ENCODE peak calls at places on chromosomes 7 and 10, in eight cellular contexts. One of them, this sample, is unnamed.

GRCh38 chr7:1239455-1240295 is 7.0 kb downstream of the UNCX start:
- DNase-seq in activated T-helper 2 cell treated with anti-CD3 and anti-CD28 coated beads, Interferon-gamma antibody, Interleukin-2, Interleukin-4, amounts not matched to agents 10 μg/mL and 5 μg/mL and 100 μg/mL, durations not matched to agents 14 hours and 24 hours and 36 hours: no peak
- DNase-seq in MM.1S: no peak
- DNase-seq in activated CD4-positive, alpha-beta T cell treated with anti-CD3 and anti-CD28 coated beads for 24 hours: no peak
- DNase-seq in bronchial epithelial cell: no peak
- DNase-seq in GM03348: no peak
- DNase-seq in left ventricle myocardium inferior: no peak
- DNase-seq in NCI-H774: no peak
- DNase-seq in this sample: no peak

GRCh38 chr10:25113231-25114035 is 61.4 kb upstream of the GPR158 start:
- DNase-seq in NCI-H774: peak
- DNase-seq in MM.1S: peak
- DNase-seq in activated CD4-positive, alpha-beta T cell treated with anti-CD3 and anti-CD28 coated beads for 24 hours: no peak
- DNase-seq in left ventricle myocardium inferior: peak
- DNase-seq in bronchial epithelial cell: peak
- DNase-seq in activated T-helper 2 cell treated with anti-CD3 and anti-CD28 coated beads, Interferon-gamma antibody, Interleukin-2, Interleukin-4, amounts not matched to agents 10 μg/mL and 5 μg/mL and 100 μg/mL, durations not matched to agents 14 hours and 24 hours and 36 hours: peak
- DNase-seq in GM03348: peak
- DNase-seq in this sample: peak

GRCh38 chr10:111107023-111107422 is 30.2 kb downstream of the ADRA2A start:
- DNase-seq in GM03348: no peak
- DNase-seq in bronchial epithelial cell: no peak
- DNase-seq in NCI-H774: no peak
- DNase-seq in activated CD4-positive, alpha-beta T cell treated with anti-CD3 and anti-CD28 coated beads for 24 hours: no peak
- DNase-seq in activated T-helper 2 cell treated with anti-CD3 and anti-CD28 coated beads, Interferon-gamma antibody, Interleukin-2, Interleukin-4, amounts not matched to agents 10 μg/mL and 5 μg/mL and 100 μg/mL, durations not matched to agents 14 hours and 24 hours and 36 hours: no peak
- DNase-seq in MM.1S: no peak
- DNase-seq in left ventricle myocardium inferior: no peak
- DNase-seq in this sample: no peak

GRCh38 chr10:64369885-64370773 is 848.9 kb downstream of the REEP3 start:
- DNase-seq in bronchial epithelial cell: no peak
- DNase-seq in MM.1S: no peak
- DNase-seq in activated CD4-positive, alpha-beta T cell treated with anti-CD3 and anti-CD28 coated beads for 24 hours: no peak
- DNase-seq in left ventricle myocardium inferior: no peak
- DNase-seq in activated T-helper 2 cell treated with anti-CD3 and anti-CD28 coated beads, Interferon-gamma antibody, Interleukin-2, Interleukin-4, amounts not matched to agents 10 μg/mL and 5 μg/mL and 100 μg/mL, durations not matched to agents 14 hours and 24 hours and 36 hours: no peak
- DNase-seq in GM03348: no peak
- DNase-seq in NCI-H774: no peak
- DNase-seq in this sample: no peak

GRCh38 chr7:141754939-141755338 is 9.0 kb upstream of the TAS2R3 start:
- DNase-seq in activated T-helper 2 cell treated with anti-CD3 and anti-CD28 coated beads, Interferon-gamma antibody, Interleukin-2, Interleukin-4, amounts not matched to agents 10 μg/mL and 5 μg/mL and 100 μg/mL, durations not matched to agents 14 hours and 24 hours and 36 hours: no peak
- DNase-seq in MM.1S: peak
- DNase-seq in GM03348: peak
- DNase-seq in bronchial epithelial cell: peak
- DNase-seq in activated CD4-positive, alpha-beta T cell treated with anti-CD3 and anti-CD28 coated beads for 24 hours: no peak
- DNase-seq in left ventricle myocardium inferior: no peak
- DNase-seq in NCI-H774: no peak
- DNase-seq in this sample: peak

GRCh38 chr7:131106681-131107342 is 220.9 kb upstream of the MKLN1 start:
- DNase-seq in bronchial epithelial cell: no peak
- DNase-seq in NCI-H774: no peak
- DNase-seq in activated T-helper 2 cell treated with anti-CD3 and anti-CD28 coated beads, Interferon-gamma antibody, Interleukin-2, Interleukin-4, amounts not matched to agents 10 μg/mL and 5 μg/mL and 100 μg/mL, durations not matched to agents 14 hours and 24 hours and 36 hours: peak
- DNase-seq in left ventricle myocardium inferior: peak
- DNase-seq in GM03348: peak
- DNase-seq in activated CD4-positive, alpha-beta T cell treated with anti-CD3 and anti-CD28 coated beads for 24 hours: no peak
- DNase-seq in MM.1S: peak
- DNase-seq in this sample: peak

GRCh38 chr7:117349545-117349944 is 26.7 kb upstream of the WNT2 start:
- DNase-seq in GM03348: no peak
- DNase-seq in activated CD4-positive, alpha-beta T cell treated with anti-CD3 and anti-CD28 coated beads for 24 hours: no peak
- DNase-seq in left ventricle myocardium inferior: no peak
- DNase-seq in MM.1S: no peak
- DNase-seq in NCI-H774: no peak
- DNase-seq in activated T-helper 2 cell treated with anti-CD3 and anti-CD28 coated beads, Interferon-gamma antibody, Interleukin-2, Interleukin-4, amounts not matched to agents 10 μg/mL and 5 μg/mL and 100 μg/mL, durations not matched to agents 14 hours and 24 hours and 36 hours: no peak
- DNase-seq in bronchial epithelial cell: no peak
- DNase-seq in this sample: no peak

GRCh38 chr10:63723320-63723719 is 202.1 kb downstream of the REEP3 start:
- DNase-seq in activated T-helper 2 cell treated with anti-CD3 and anti-CD28 coated beads, Interferon-gamma antibody, Interleukin-2, Interleukin-4, amounts not matched to agents 10 μg/mL and 5 μg/mL and 100 μg/mL, durations not matched to agents 14 hours and 24 hours and 36 hours: no peak
- DNase-seq in bronchial epithelial cell: no peak
- DNase-seq in activated CD4-positive, alpha-beta T cell treated with anti-CD3 and anti-CD28 coated beads for 24 hours: no peak
- DNase-seq in MM.1S: no peak
- DNase-seq in GM03348: no peak
- DNase-seq in left ventricle myocardium inferior: no peak
- DNase-seq in NCI-H774: no peak
- DNase-seq in this sample: no peak

GRCh38 chr7:140605337-140605736 is 35.3 kb downstream of the DENND2A start:
- DNase-seq in activated T-helper 2 cell treated with anti-CD3 and anti-CD28 coated beads, Interferon-gamma antibody, Interleukin-2, Interleukin-4, amounts not matched to agents 10 μg/mL and 5 μg/mL and 100 μg/mL, durations not matched to agents 14 hours and 24 hours and 36 hours: no peak
- DNase-seq in bronchial epithelial cell: peak
- DNase-seq in GM03348: peak
- DNase-seq in left ventricle myocardium inferior: no peak
- DNase-seq in activated CD4-positive, alpha-beta T cell treated with anti-CD3 and anti-CD28 coated beads for 24 hours: no peak
- DNase-seq in MM.1S: no peak
- DNase-seq in NCI-H774: no peak
- DNase-seq in this sample: no peak

GRCh38 chr10:1526427-1527055 is 210.8 kb downstream of the ADARB2 start:
- DNase-seq in GM03348: no peak
- DNase-seq in MM.1S: no peak
- DNase-seq in bronchial epithelial cell: no peak
- DNase-seq in NCI-H774: no peak
- DNase-seq in activated T-helper 2 cell treated with anti-CD3 and anti-CD28 coated beads, Interferon-gamma antibody, Interleukin-2, Interleukin-4, amounts not matched to agents 10 μg/mL and 5 μg/mL and 100 μg/mL, durations not matched to agents 14 hours and 24 hours and 36 hours: no peak
- DNase-seq in left ventricle myocardium inferior: no peak
- DNase-seq in activated CD4-positive, alpha-beta T cell treated with anti-CD3 and anti-CD28 coated beads for 24 hours: no peak
- DNase-seq in this sample: peak

GRCh38 chr10:43809211-43809930 is 160.7 kb upstream of the ZNF32 start:
- DNase-seq in NCI-H774: no peak
- DNase-seq in activated CD4-positive, alpha-beta T cell treated with anti-CD3 and anti-CD28 coated beads for 24 hours: no peak
- DNase-seq in activated T-helper 2 cell treated with anti-CD3 and anti-CD28 coated beads, Interferon-gamma antibody, Interleukin-2, Interleukin-4, amounts not matched to agents 10 μg/mL and 5 μg/mL and 100 μg/mL, durations not matched to agents 14 hours and 24 hours and 36 hours: no peak
- DNase-seq in MM.1S: no peak
- DNase-seq in GM03348: peak
- DNase-seq in bronchial epithelial cell: no peak
- DNase-seq in left ventricle myocardium inferior: no peak
- DNase-seq in this sample: no peak

GRCh38 chr10:123926401-123927264 is 35.0 kb upstream of the CPXM2 start:
- DNase-seq in NCI-H774: no peak
- DNase-seq in activated CD4-positive, alpha-beta T cell treated with anti-CD3 and anti-CD28 coated beads for 24 hours: no peak
- DNase-seq in GM03348: peak
- DNase-seq in left ventricle myocardium inferior: no peak
- DNase-seq in activated T-helper 2 cell treated with anti-CD3 and anti-CD28 coated beads, Interferon-gamma antibody, Interleukin-2, Interleukin-4, amounts not matched to agents 10 μg/mL and 5 μg/mL and 100 μg/mL, durations not matched to agents 14 hours and 24 hours and 36 hours: no peak
- DNase-seq in bronchial epithelial cell: peak
- DNase-seq in MM.1S: peak
- DNase-seq in this sample: peak

GRCh38 chr10:24333736-24334135 is 124.8 kb downstream of the KIAA1217 start:
- DNase-seq in NCI-H774: no peak
- DNase-seq in activated CD4-positive, alpha-beta T cell treated with anti-CD3 and anti-CD28 coated beads for 24 hours: no peak
- DNase-seq in GM03348: peak
- DNase-seq in bronchial epithelial cell: no peak
- DNase-seq in MM.1S: no peak
- DNase-seq in left ventricle myocardium inferior: no peak
- DNase-seq in activated T-helper 2 cell treated with anti-CD3 and anti-CD28 coated beads, Interferon-gamma antibody, Interleukin-2, Interleukin-4, amounts not matched to agents 10 μg/mL and 5 μg/mL and 100 μg/mL, durations not matched to agents 14 hours and 24 hours and 36 hours: no peak
- DNase-seq in this sample: no peak

GRCh38 chr7:929311-929711 is 25.2 kb downstream of the ADAP1 start:
- DNase-seq in activated CD4-positive, alpha-beta T cell treated with anti-CD3 and anti-CD28 coated beads for 24 hours: no peak
- DNase-seq in NCI-H774: no peak
- DNase-seq in bronchial epithelial cell: no peak
- DNase-seq in MM.1S: no peak
- DNase-seq in activated T-helper 2 cell treated with anti-CD3 and anti-CD28 coated beads, Interferon-gamma antibody, Interleukin-2, Interleukin-4, amounts not matched to agents 10 μg/mL and 5 μg/mL and 100 μg/mL, durations not matched to agents 14 hours and 24 hours and 36 hours: no peak
- DNase-seq in left ventricle myocardium inferior: no peak
- DNase-seq in GM03348: no peak
- DNase-seq in this sample: no peak

GRCh38 chr10:11697718-11698527 is 44.3 kb upstream of the ECHDC3 start:
- DNase-seq in MM.1S: no peak
- DNase-seq in left ventricle myocardium inferior: no peak
- DNase-seq in NCI-H774: no peak
- DNase-seq in bronchial epithelial cell: no peak
- DNase-seq in GM03348: no peak
- DNase-seq in activated T-helper 2 cell treated with anti-CD3 and anti-CD28 coated beads, Interferon-gamma antibody, Interleukin-2, Interleukin-4, amounts not matched to agents 10 μg/mL and 5 μg/mL and 100 μg/mL, durations not matched to agents 14 hours and 24 hours and 36 hours: no peak
- DNase-seq in activated CD4-positive, alpha-beta T cell treated with anti-CD3 and anti-CD28 coated beads for 24 hours: no peak
- DNase-seq in this sample: no peak

GRCh38 chr7:30285067-30285530 is 702 bp downstream of the ZNRF2 start:
- DNase-seq in NCI-H774: peak
- DNase-seq in MM.1S: peak
- DNase-seq in bronchial epithelial cell: no peak
- DNase-seq in GM03348: peak
- DNase-seq in activated T-helper 2 cell treated with anti-CD3 and anti-CD28 coated beads, Interferon-gamma antibody, Interleukin-2, Interleukin-4, amounts not matched to agents 10 μg/mL and 5 μg/mL and 100 μg/mL, durations not matched to agents 14 hours and 24 hours and 36 hours: no peak
- DNase-seq in left ventricle myocardium inferior: peak
- DNase-seq in activated CD4-positive, alpha-beta T cell treated with anti-CD3 and anti-CD28 coated beads for 24 hours: no peak
- DNase-seq in this sample: no peak

GRCh38 chr7:156027821-156028220 is 215.6 kb upstream of the SHH start:
- DNase-seq in activated T-helper 2 cell treated with anti-CD3 and anti-CD28 coated beads, Interferon-gamma antibody, Interleukin-2, Interleukin-4, amounts not matched to agents 10 μg/mL and 5 μg/mL and 100 μg/mL, durations not matched to agents 14 hours and 24 hours and 36 hours: no peak
- DNase-seq in activated CD4-positive, alpha-beta T cell treated with anti-CD3 and anti-CD28 coated beads for 24 hours: no peak
- DNase-seq in GM03348: no peak
- DNase-seq in NCI-H774: no peak
- DNase-seq in MM.1S: no peak
- DNase-seq in left ventricle myocardium inferior: no peak
- DNase-seq in bronchial epithelial cell: no peak
- DNase-seq in this sample: no peak

GRCh38 chr10:33377658-33378025 is 43.2 kb upstream of the NRP1 start:
- DNase-seq in left ventricle myocardium inferior: no peak
- DNase-seq in GM03348: peak
- DNase-seq in MM.1S: no peak
- DNase-seq in NCI-H774: no peak
- DNase-seq in activated CD4-positive, alpha-beta T cell treated with anti-CD3 and anti-CD28 coated beads for 24 hours: no peak
- DNase-seq in activated T-helper 2 cell treated with anti-CD3 and anti-CD28 coated beads, Interferon-gamma antibody, Interleukin-2, Interleukin-4, amounts not matched to agents 10 μg/mL and 5 μg/mL and 100 μg/mL, durations not matched to agents 14 hours and 24 hours and 36 hours: no peak
- DNase-seq in bronchial epithelial cell: peak
- DNase-seq in this sample: no peak

GRCh38 chr7:82859106-82859850 is 303.4 kb downstream of the PCLO start:
- DNase-seq in GM03348: no peak
- DNase-seq in activated CD4-positive, alpha-beta T cell treated with anti-CD3 and anti-CD28 coated beads for 24 hours: no peak
- DNase-seq in left ventricle myocardium inferior: no peak
- DNase-seq in NCI-H774: no peak
- DNase-seq in MM.1S: peak
- DNase-seq in activated T-helper 2 cell treated with anti-CD3 and anti-CD28 coated beads, Interferon-gamma antibody, Interleukin-2, Interleukin-4, amounts not matched to agents 10 μg/mL and 5 μg/mL and 100 μg/mL, durations not matched to agents 14 hours and 24 hours and 36 hours: no peak
- DNase-seq in bronchial epithelial cell: peak
- DNase-seq in this sample: no peak

GRCh38 chr7:147547252-147547897 is 1043.2 kb upstream of the C7orf33 start:
- DNase-seq in MM.1S: peak
- DNase-seq in bronchial epithelial cell: peak
- DNase-seq in GM03348: peak
- DNase-seq in NCI-H774: no peak
- DNase-seq in left ventricle myocardium inferior: no peak
- DNase-seq in activated CD4-positive, alpha-beta T cell treated with anti-CD3 and anti-CD28 coated beads for 24 hours: no peak
- DNase-seq in activated T-helper 2 cell treated with anti-CD3 and anti-CD28 coated beads, Interferon-gamma antibody, Interleukin-2, Interleukin-4, amounts not matched to agents 10 μg/mL and 5 μg/mL and 100 μg/mL, durations not matched to agents 14 hours and 24 hours and 36 hours: no peak
- DNase-seq in this sample: peak

GRCh38 chr10:33664070-33664469 is 329.6 kb upstream of the NRP1 start:
- DNase-seq in activated T-helper 2 cell treated with anti-CD3 and anti-CD28 coated beads, Interferon-gamma antibody, Interleukin-2, Interleukin-4, amounts not matched to agents 10 μg/mL and 5 μg/mL and 100 μg/mL, durations not matched to agents 14 hours and 24 hours and 36 hours: no peak
- DNase-seq in activated CD4-positive, alpha-beta T cell treated with anti-CD3 and anti-CD28 coated beads for 24 hours: no peak
- DNase-seq in MM.1S: no peak
- DNase-seq in left ventricle myocardium inferior: no peak
- DNase-seq in bronchial epithelial cell: no peak
- DNase-seq in NCI-H774: no peak
- DNase-seq in GM03348: no peak
- DNase-seq in this sample: no peak

GRCh38 chr7:152435384-152436278 is at the start of gene KMT2C:
- DNase-seq in activated T-helper 2 cell treated with anti-CD3 and anti-CD28 coated beads, Interferon-gamma antibody, Interleukin-2, Interleukin-4, amounts not matched to agents 10 μg/mL and 5 μg/mL and 100 μg/mL, durations not matched to agents 14 hours and 24 hours and 36 hours: peak
- DNase-seq in NCI-H774: peak
- DNase-seq in activated CD4-positive, alpha-beta T cell treated with anti-CD3 and anti-CD28 coated beads for 24 hours: peak
- DNase-seq in bronchial epithelial cell: no peak
- DNase-seq in left ventricle myocardium inferior: peak
- DNase-seq in MM.1S: peak
- DNase-seq in GM03348: peak
- DNase-seq in this sample: peak

GRCh38 chr7:69907720-69908119 is 309.4 kb downstream of the AUTS2 start:
- DNase-seq in NCI-H774: no peak
- DNase-seq in activated T-helper 2 cell treated with anti-CD3 and anti-CD28 coated beads, Interferon-gamma antibody, Interleukin-2, Interleukin-4, amounts not matched to agents 10 μg/mL and 5 μg/mL and 100 μg/mL, durations not matched to agents 14 hours and 24 hours and 36 hours: no peak
- DNase-seq in MM.1S: no peak
- DNase-seq in GM03348: no peak
- DNase-seq in left ventricle myocardium inferior: no peak
- DNase-seq in bronchial epithelial cell: no peak
- DNase-seq in activated CD4-positive, alpha-beta T cell treated with anti-CD3 and anti-CD28 coated beads for 24 hours: no peak
- DNase-seq in this sample: no peak

GRCh38 chr7:23275906-23276305 is 23.2 kb upstream of the MALSU1 start:
- DNase-seq in bronchial epithelial cell: no peak
- DNase-seq in activated CD4-positive, alpha-beta T cell treated with anti-CD3 and anti-CD28 coated beads for 24 hours: no peak
- DNase-seq in GM03348: no peak
- DNase-seq in activated T-helper 2 cell treated with anti-CD3 and anti-CD28 coated beads, Interferon-gamma antibody, Interleukin-2, Interleukin-4, amounts not matched to agents 10 μg/mL and 5 μg/mL and 100 μg/mL, durations not matched to agents 14 hours and 24 hours and 36 hours: no peak
- DNase-seq in NCI-H774: no peak
- DNase-seq in left ventricle myocardium inferior: no peak
- DNase-seq in MM.1S: no peak
- DNase-seq in this sample: no peak

GRCh38 chr7:134514663-134515062 is 12.7 kb upstream of the AKR1B10 start:
- DNase-seq in activated T-helper 2 cell treated with anti-CD3 and anti-CD28 coated beads, Interferon-gamma antibody, Interleukin-2, Interleukin-4, amounts not matched to agents 10 μg/mL and 5 μg/mL and 100 μg/mL, durations not matched to agents 14 hours and 24 hours and 36 hours: no peak
- DNase-seq in NCI-H774: peak
- DNase-seq in bronchial epithelial cell: peak
- DNase-seq in activated CD4-positive, alpha-beta T cell treated with anti-CD3 and anti-CD28 coated beads for 24 hours: peak
- DNase-seq in GM03348: peak
- DNase-seq in left ventricle myocardium inferior: no peak
- DNase-seq in MM.1S: peak
- DNase-seq in this sample: peak

GRCh38 chr7:101554584-101555268 is 74.4 kb downstream of the MYL10 start:
- DNase-seq in bronchial epithelial cell: no peak
- DNase-seq in GM03348: no peak
- DNase-seq in activated T-helper 2 cell treated with anti-CD3 and anti-CD28 coated beads, Interferon-gamma antibody, Interleukin-2, Interleukin-4, amounts not matched to agents 10 μg/mL and 5 μg/mL and 100 μg/mL, durations not matched to agents 14 hours and 24 hours and 36 hours: no peak
- DNase-seq in NCI-H774: no peak
- DNase-seq in left ventricle myocardium inferior: no peak
- DNase-seq in activated CD4-positive, alpha-beta T cell treated with anti-CD3 and anti-CD28 coated beads for 24 hours: no peak
- DNase-seq in MM.1S: no peak
- DNase-seq in this sample: peak

GRCh38 chr7:44978511-44979366 is at the start of gene MYO1G:
- DNase-seq in GM03348: no peak
- DNase-seq in activated T-helper 2 cell treated with anti-CD3 and anti-CD28 coated beads, Interferon-gamma antibody, Interleukin-2, Interleukin-4, amounts not matched to agents 10 μg/mL and 5 μg/mL and 100 μg/mL, durations not matched to agents 14 hours and 24 hours and 36 hours: peak
- DNase-seq in activated CD4-positive, alpha-beta T cell treated with anti-CD3 and anti-CD28 coated beads for 24 hours: peak
- DNase-seq in bronchial epithelial cell: no peak
- DNase-seq in NCI-H774: no peak
- DNase-seq in left ventricle myocardium inferior: peak
- DNase-seq in MM.1S: no peak
- DNase-seq in this sample: no peak

GRCh38 chr10:44933922-44934321 is 22.8 kb downstream of the TMEM72 start:
- DNase-seq in NCI-H774: no peak
- DNase-seq in activated CD4-positive, alpha-beta T cell treated with anti-CD3 and anti-CD28 coated beads for 24 hours: no peak
- DNase-seq in left ventricle myocardium inferior: no peak
- DNase-seq in GM03348: no peak
- DNase-seq in activated T-helper 2 cell treated with anti-CD3 and anti-CD28 coated beads, Interferon-gamma antibody, Interleukin-2, Interleukin-4, amounts not matched to agents 10 μg/mL and 5 μg/mL and 100 μg/mL, durations not matched to agents 14 hours and 24 hours and 36 hours: no peak
- DNase-seq in MM.1S: no peak
- DNase-seq in bronchial epithelial cell: no peak
- DNase-seq in this sample: no peak

GRCh38 chr7:23938937-23939552 is 229.0 kb downstream of the STK31 start:
- DNase-seq in NCI-H774: peak
- DNase-seq in left ventricle myocardium inferior: no peak
- DNase-seq in bronchial epithelial cell: peak
- DNase-seq in GM03348: no peak
- DNase-seq in MM.1S: peak
- DNase-seq in activated T-helper 2 cell treated with anti-CD3 and anti-CD28 coated beads, Interferon-gamma antibody, Interleukin-2, Interleukin-4, amounts not matched to agents 10 μg/mL and 5 μg/mL and 100 μg/mL, durations not matched to agents 14 hours and 24 hours and 36 hours: no peak
- DNase-seq in activated CD4-positive, alpha-beta T cell treated with anti-CD3 and anti-CD28 coated beads for 24 hours: no peak
- DNase-seq in this sample: peak

GRCh38 chr10:121324678-121325213 is 273.5 kb downstream of the FGFR2 start:
- DNase-seq in GM03348: no peak
- DNase-seq in bronchial epithelial cell: peak
- DNase-seq in MM.1S: no peak
- DNase-seq in activated CD4-positive, alpha-beta T cell treated with anti-CD3 and anti-CD28 coated beads for 24 hours: no peak
- DNase-seq in activated T-helper 2 cell treated with anti-CD3 and anti-CD28 coated beads, Interferon-gamma antibody, Interleukin-2, Interleukin-4, amounts not matched to agents 10 μg/mL and 5 μg/mL and 100 μg/mL, durations not matched to agents 14 hours and 24 hours and 36 hours: no peak
- DNase-seq in left ventricle myocardium inferior: no peak
- DNase-seq in NCI-H774: no peak
- DNase-seq in this sample: no peak

GRCh38 chr7:38451840-38452239 is 178.4 kb upstream of the TARP start:
- DNase-seq in activated T-helper 2 cell treated with anti-CD3 and anti-CD28 coated beads, Interferon-gamma antibody, Interleukin-2, Interleukin-4, amounts not matched to agents 10 μg/mL and 5 μg/mL and 100 μg/mL, durations not matched to agents 14 hours and 24 hours and 36 hours: no peak
- DNase-seq in activated CD4-positive, alpha-beta T cell treated with anti-CD3 and anti-CD28 coated beads for 24 hours: no peak
- DNase-seq in NCI-H774: no peak
- DNase-seq in left ventricle myocardium inferior: no peak
- DNase-seq in MM.1S: peak
- DNase-seq in GM03348: peak
- DNase-seq in bronchial epithelial cell: peak
- DNase-seq in this sample: peak

GRCh38 chr10:62069452-62070191 is 168.1 kb downstream of the ARID5B start:
- DNase-seq in activated CD4-positive, alpha-beta T cell treated with anti-CD3 and anti-CD28 coated beads for 24 hours: no peak
- DNase-seq in NCI-H774: no peak
- DNase-seq in activated T-helper 2 cell treated with anti-CD3 and anti-CD28 coated beads, Interferon-gamma antibody, Interleukin-2, Interleukin-4, amounts not matched to agents 10 μg/mL and 5 μg/mL and 100 μg/mL, durations not matched to agents 14 hours and 24 hours and 36 hours: no peak
- DNase-seq in GM03348: no peak
- DNase-seq in MM.1S: no peak
- DNase-seq in bronchial epithelial cell: no peak
- DNase-seq in left ventricle myocardium inferior: no peak
- DNase-seq in this sample: no peak

GRCh38 chr7:36303202-36304098 is 86.2 kb upstream of the ANLN start:
- DNase-seq in bronchial epithelial cell: peak
- DNase-seq in activated T-helper 2 cell treated with anti-CD3 and anti-CD28 coated beads, Interferon-gamma antibody, Interleukin-2, Interleukin-4, amounts not matched to agents 10 μg/mL and 5 μg/mL and 100 μg/mL, durations not matched to agents 14 hours and 24 hours and 36 hours: no peak
- DNase-seq in activated CD4-positive, alpha-beta T cell treated with anti-CD3 and anti-CD28 coated beads for 24 hours: no peak
- DNase-seq in GM03348: peak
- DNase-seq in left ventricle myocardium inferior: peak
- DNase-seq in NCI-H774: peak
- DNase-seq in MM.1S: peak
- DNase-seq in this sample: peak

GRCh38 chr7:100888988-100889760 is at the start of gene UFSP1:
- DNase-seq in activated T-helper 2 cell treated with anti-CD3 and anti-CD28 coated beads, Interferon-gamma antibody, Interleukin-2, Interleukin-4, amounts not matched to agents 10 μg/mL and 5 μg/mL and 100 μg/mL, durations not matched to agents 14 hours and 24 hours and 36 hours: no peak
- DNase-seq in NCI-H774: no peak
- DNase-seq in activated CD4-positive, alpha-beta T cell treated with anti-CD3 and anti-CD28 coated beads for 24 hours: no peak
- DNase-seq in GM03348: no peak
- DNase-seq in left ventricle myocardium inferior: no peak
- DNase-seq in MM.1S: no peak
- DNase-seq in bronchial epithelial cell: no peak
- DNase-seq in this sample: no peak

This sample was measured in RPMI8226.